ENCODE peak calls at places on chromosomes 16 and 17, in ten cellular contexts. H is body of pancreas, X is A549, S is right lobe of liver, J is cardiac fibroblast, W is tibial artery, Q is foreskin fibroblast, B is omental fat pad, O is IMR-90, C is fibroblast of the aortic adventitia. K is an unnamed sample.
A peak's percentile ranks its signal among the peaks of the same experiment; 100 is the strongest.

GRCh38 chr17:77802811-77803220 is 155.7 kb upstream of the TNRC6C start:
- DNase-seq in B (no peak), O (peak; percentile 24), Q (no peak), S (peak; percentile 43), J (peak; percentile 7), X (no peak), W (no peak), H (peak; percentile 12), C (peak; percentile 29), K (no peak)

GRCh38 chr16:8675183-8676159 is 1.1 kb downstream of the ABAT start:
- DNase-seq in X (no peak), J (no peak), H (peak; percentile 25), Q (no peak), S (no peak), W (no peak), O (no peak), B (no peak), C (no peak), K (no peak)

GRCh38 chr17:50271173-50271750 is 3.0 kb upstream of the TMEM92 start:
- DNase-seq in W (no peak), Q (no peak), X (no peak), H (no peak), B (no peak), C (no peak), J (peak; percentile 53), O (peak; percentile 23), S (no peak), K (no peak)

GRCh38 chr16:11903906-11904305 is 11.8 kb downstream of the GSPT1 start:
- DNase-seq in Q (no peak), W (no peak), O (no peak), S (no peak), X (no peak), H (no peak), B (no peak), J (peak; percentile 16), C (no peak), K (no peak)

GRCh38 chr16:3661311-3661710 is 6.8 kb downstream of the DNASE1 start:
- DNase-seq in Q (no peak), X (no peak), H (no peak), J (no peak), O (no peak), S (peak; percentile 12), W (no peak), C (no peak), B (no peak), K (no peak)

GRCh38 chr16:46962629-46963028 is 10.8 kb downstream of the DNAJA2 start:
- DNase-seq in H (no peak), C (no peak), S (no peak), B (no peak), O (no peak), J (no peak), W (no peak), Q (no peak), X (no peak), K (no peak)

GRCh38 chr17:45410144-45411091 is 22.3 kb downstream of the ARHGAP27 start:
- DNase-seq in W (no peak), X (no peak), Q (no peak), O (no peak), S (peak; percentile 69), J (no peak), H (peak; percentile 60), C (no peak), B (no peak), K (no peak)

GRCh38 chr17:29444589-29444988 is 54.4 kb downstream of the TAOK1 start:
- DNase-seq in C (peak; percentile 64), S (no peak), W (no peak), B (no peak), X (no peak), J (peak; percentile 63), O (peak; percentile 75), Q (peak; percentile 11), H (no peak), K (no peak)

GRCh38 chr17:22512997-22513538 is 820.7 kb downstream of the KCNJ18 start:
- DNase-seq in B (no peak), C (no peak), S (no peak), W (no peak), Q (no peak), H (no peak), O (no peak), J (no peak), X (peak; percentile 11), K (no peak)

GRCh38 chr17:1789936-1790335 is 28.1 kb downstream of the SERPINF1 start:
- DNase-seq in X (no peak), C (no peak), W (no peak), Q (no peak), O (no peak), S (no peak), B (no peak), H (no peak), J (no peak), K (no peak)

GRCh38 chr16:81448154-81449131 is 3.8 kb downstream of the CMIP start:
- DNase-seq in B (no peak), Q (no peak), O (no peak), J (no peak), H (peak; percentile 82), C (no peak), S (peak; percentile 95), W (no peak), X (no peak), K (peak; percentile 50)

GRCh38 chr17:28760987-28761562 is 17.3 kb downstream of the TRAF4 start:
- DNase-seq in H (peak; percentile 81), W (peak; percentile 72), X (no peak), J (peak; percentile 67), O (peak; percentile 66), S (peak; percentile 87), B (no peak), C (peak; percentile 63), Q (peak; percentile 65), K (no peak)

GRCh38 chr16:12494716-12495115 is 309.0 kb downstream of the CPPED1 start:
- DNase-seq in X (no peak), Q (no peak), O (no peak), B (no peak), C (no peak), J (no peak), H (no peak), S (no peak), W (no peak), K (no peak)

DNA sequence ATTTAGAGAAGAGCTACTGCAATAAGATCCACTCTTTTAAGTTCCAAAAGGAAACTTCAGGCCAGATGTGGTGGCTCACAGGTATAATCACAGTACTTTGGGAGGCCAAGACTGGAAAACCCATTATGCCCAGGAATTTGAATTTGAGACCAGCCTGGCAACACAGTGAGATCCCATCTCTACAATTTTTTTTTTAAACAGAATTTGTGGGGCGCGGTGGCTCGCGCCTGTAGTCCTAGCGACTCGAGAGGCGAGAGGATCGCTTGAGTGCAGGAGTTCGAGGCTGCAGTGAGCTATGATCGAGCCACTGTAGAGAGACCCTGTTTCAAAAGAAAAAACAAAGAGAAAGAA is 793 bp downstream of the COG7 start:
- DNase-seq in H (no peak), S (no peak), O (no peak), C (no peak), J (peak; percentile 12), B (no peak), W (no peak), X (no peak), Q (no peak), K (no peak)
- TF ChIP-seq CTCF in H (no peak), S (no peak), O (no peak), C (no peak), J (no peak), B (no peak), W (no peak), X (no peak), Q (no peak), K (no peak)

GRCh38 chr16:27426423-27427408 is 24.7 kb downstream of the IL21R start:
- DNase-seq in O (peak; percentile 96), X (peak; percentile 47), H (peak; percentile 58), S (no peak), Q (peak; percentile 86), B (no peak), J (peak; percentile 93), W (peak; percentile 62), C (peak; percentile 83), K (peak; percentile 6)
- TF ChIP-seq CTCF in O (peak; percentile 2), X (no peak), H (no peak), S (no peak), Q (no peak), B (no peak), J (peak; percentile 27), W (no peak), C (peak; percentile 19), K (no peak)

GRCh38 chr16:30534368-30535105 is at the start of gene ZNF747:
- DNase-seq in J (peak; percentile 83), S (peak; percentile 95), O (peak; percentile 75), C (peak; percentile 82), X (peak; percentile 90), H (peak; percentile 94), B (peak; percentile 87), W (peak; percentile 96), Q (peak; percentile 75), K (peak; percentile 76)

GRCh38 chr16:30533748-30534367 is 800 bp downstream of the ZNF747 start:
- DNase-seq in X (no peak), O (no peak), H (no peak), B (no peak), Q (no peak), J (no peak), W (no peak), C (no peak), S (no peak), K (no peak)

GRCh38 chr16:30533146-30533522 is 1.5 kb downstream of the ZNF747 start:
- DNase-seq in Q (no peak), J (no peak), W (no peak), C (no peak), O (no peak), H (peak; percentile 32), B (no peak), S (peak; percentile 61), X (no peak), K (no peak)

GRCh38 chr16:30535106-30535776 is 583 bp upstream of the ZNF747 start:
- DNase-seq in Q (no peak), H (no peak), X (no peak), B (no peak), W (no peak), O (no peak), J (no peak), S (no peak), C (no peak), K (no peak)

GRCh38 chr16:30535777-30536190 is 1.1 kb upstream of the ZNF747 start:
- DNase-seq in S (peak; percentile 88), J (peak; percentile 71), X (peak; percentile 67), O (peak; percentile 62), C (peak; percentile 66), W (peak; percentile 84), H (peak; percentile 86), Q (peak; percentile 69), B (no peak), K (no peak)
- TF ChIP-seq CTCF in S (peak; percentile 78), J (peak; percentile 71), X (no peak), O (peak; percentile 48), C (peak; percentile 74), W (peak; percentile 53), H (peak; percentile 72), Q (peak; percentile 81), B (no peak), K (peak; percentile 42)

DNA sequence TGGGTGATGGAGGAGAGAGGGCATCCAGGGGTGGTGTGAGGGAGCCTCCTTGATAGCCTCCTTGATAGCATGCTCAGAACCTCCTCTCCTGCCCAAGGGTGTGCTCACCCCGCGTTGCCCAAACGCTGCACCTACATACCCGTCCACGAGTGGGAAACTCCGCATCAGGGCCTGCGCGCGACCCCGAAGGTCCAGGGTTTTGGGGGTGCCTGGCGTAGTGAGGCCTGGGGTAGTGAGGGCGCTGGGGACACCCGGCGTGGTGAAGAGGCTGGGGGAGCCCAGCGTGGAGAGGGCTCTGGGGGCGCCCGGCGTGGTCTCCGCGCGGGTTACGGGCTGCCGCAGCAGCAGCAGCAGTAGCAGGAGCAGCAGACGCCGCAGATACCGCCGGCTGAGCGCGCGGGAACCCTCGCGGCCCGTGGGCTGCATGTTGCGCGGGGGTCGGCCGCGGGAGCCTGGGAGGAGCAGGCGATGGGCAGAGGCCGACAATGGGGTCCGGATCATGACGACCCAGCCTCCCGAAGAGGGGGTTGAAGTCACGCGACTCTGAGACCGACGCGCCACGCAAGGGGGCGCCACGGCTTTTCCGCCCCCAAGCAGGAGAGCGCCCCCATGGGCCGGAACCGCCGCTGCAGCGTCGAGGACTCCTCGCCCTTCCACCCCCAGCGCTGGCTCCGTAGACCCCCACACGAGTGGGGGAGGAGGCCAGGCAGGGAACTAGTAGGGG is at the start of gene DPEP3:
- DNase-seq in J (no peak), X (no peak), W (no peak), C (no peak), O (no peak), B (no peak), S (no peak), Q (no peak), H (no peak), K (no peak)
- TF ChIP-seq CTCF in J (peak; percentile 36), X (no peak), W (no peak), C (peak; percentile 30), O (peak; percentile 46), B (no peak), S (peak; percentile 3), Q (peak; percentile 11), H (no peak), K (peak; percentile 45)

K was measured in progenitor cell of endocrine pancreas.